ENCODE peak calls at places on chromosomes 3 and 15, in four cellular contexts. J is adrenal gland, H is lower lobe of right lung, U is fibroblast of lung. B is an unnamed sample. For H3K36me3, H3K9me3 and H3K27me3, the result is how much of the 10 kb centered on the place peaks cover.

GRCh38 chr3:40631341-40631995 is 106.7 kb downstream of the ZNF621 start:
- DNase-seq in J (no peak), H (no peak), U (no peak), B (no peak)

GRCh38 chr15:90071220-90071807 is 31.0 kb downstream of the IDH2 start:
- DNase-seq in U (peak), J (peak), H (peak), B (peak)

GRCh38 chr15:56894601-56895000 is 23.8 kb upstream of the TCF12 start:
- DNase-seq in U (no peak), J (no peak), H (no peak), B (no peak)

GRCh38 chr15:95295311-95295710 is 1035.2 kb upstream of the NR2F2 start:
- DNase-seq in H (no peak), U (no peak), J (no peak), B (no peak)

GRCh38 chr3:15601399-15602145 is at the start of the genes BTD and HACL1:
- DNase-seq in H (peak), U (peak), J (peak), B (peak)

GRCh38 chr3:193590088-193590856 is 2.7 kb upstream of the OPA1 start:
- DNase-seq in H (no peak), U (peak), J (no peak), B (no peak)

GRCh38 chr3:48240000-48240710 is 749 bp upstream of the ZNF589 start:
- DNase-seq in J (no peak), U (no peak), H (no peak), B (no peak)

GRCh38 chr15:60580650-60581415 is 101.9 kb upstream of the ICE2 start:
- DNase-seq in H (no peak), J (no peak), U (no peak), B (no peak)

GRCh38 chr3:21486381-21486935 is 264.6 kb downstream of the ZNF385D start:
- DNase-seq in H (no peak), J (no peak), U (peak), B (no peak)

GRCh38 chr15:41813426-41813825 is 14.5 kb upstream of the JMJD7 start:
- DNase-seq in U (no peak), H (no peak), J (no peak), B (no peak)
- H3K36me3 ChIP-seq in U (under half), H (half or more), J (half or more), B (under half)

GRCh38 chr3:102577390-102577789 is 142.6 kb downstream of the ZPLD1 start:
- DNase-seq in U (no peak), H (no peak), J (no peak), B (no peak)

GRCh38 chr3:102576651-102577050 is 141.8 kb downstream of the ZPLD1 start:
- DNase-seq in H (no peak), U (no peak), J (no peak), B (no peak)

GRCh38 chr3:102586485-102586884 is 151.7 kb downstream of the ZPLD1 start:
- DNase-seq in J (no peak), U (no peak), H (no peak), B (no peak)

GRCh38 chr3:102580760-102581159 is 145.9 kb downstream of the ZPLD1 start:
- DNase-seq in U (no peak), H (no peak), J (no peak), B (no peak)
- H3K9me3 ChIP-seq in U (under half), H (under half), J (under half), B (under half)

GRCh38 chr3:45059132-45059531 is 33.0 kb downstream of the CLEC3B start:
- DNase-seq in H (no peak), U (no peak), J (no peak), B (no peak)

GRCh38 chr3:45055032-45055410 is 28.9 kb downstream of the CLEC3B start:
- DNase-seq in U (peak), H (no peak), J (no peak), B (no peak)

GRCh38 chr3:45055411-45056143 is 29.5 kb downstream of the CLEC3B start:
- DNase-seq in J (no peak), H (no peak), U (peak), B (no peak)

GRCh38 chr3:45057557-45057956 is 31.5 kb downstream of the CLEC3B start:
- DNase-seq in J (no peak), H (no peak), U (no peak), B (no peak)

GRCh38 chr3:45056608-45057301 is 30.7 kb downstream of the CLEC3B start:
- DNase-seq in J (no peak), U (no peak), H (no peak), B (no peak)
- H3K27me3 ChIP-seq in J (under half), U (under half), H (under half), B (under half)

GRCh38 chr15:74543043-74543422 is 2.0 kb downstream of the ARID3B start:
- DNase-seq in U (no peak), J (no peak), H (no peak), B (no peak)

GRCh38 chr15:74543583-74543982 is 2.6 kb downstream of the ARID3B start:
- DNase-seq in U (no peak), H (no peak), J (no peak), B (no peak)

GRCh38 chr15:74545776-74546656 is 5.0 kb downstream of the ARID3B start:
- DNase-seq in U (peak), J (peak), H (peak), B (peak)

GRCh38 chr15:74542192-74543042 is 1.4 kb downstream of the ARID3B start:
- DNase-seq in H (no peak), U (no peak), J (no peak), B (no peak)

GRCh38 chr15:74545061-74545460 is 4.0 kb downstream of the ARID3B start:
- DNase-seq in H (no peak), U (no peak), J (no peak), B (no peak)
- H3K36me3 ChIP-seq in H (under half), U (under half), J (under half), B (under half)